ENCODE peak calls at places on chromosomes 16 and 17, in ten cellular contexts. A, I, C, Z, G, R, X, F, B and U are unnamed samples.
A peak's percentile ranks its signal among the peaks of the same experiment; 100 is the strongest.

GRCh38 chr17:36935681-36936454 is 1.4 kb upstream of the LHX1 start:
- DNase-seq in F (no peak), C (no peak), B (no peak), G (no peak), R (peak; percentile 80), Z (no peak), A (no peak), I (no peak), X (no peak), U (no peak)

GRCh38 chr17:37116802-37117201 is 168.0 kb downstream of the AATF start:
- DNase-seq in F (no peak), R (no peak), G (no peak), A (no peak), B (no peak), C (no peak), X (no peak), I (no peak), Z (no peak), U (no peak)

GRCh38 chr17:42284566-42284965 is 3.7 kb upstream of the STAT5A start:
- DNase-seq in X (peak; percentile 24), G (no peak), R (no peak), B (peak; percentile 57), F (no peak), A (peak; percentile 13), I (peak; percentile 33), C (no peak), Z (no peak), U (peak; percentile 20)

GRCh38 chr17:33522623-33523022 is 229.5 kb upstream of the ASIC2 start:
- DNase-seq in C (no peak), G (no peak), X (no peak), Z (no peak), F (no peak), A (no peak), I (no peak), B (no peak), R (no peak), U (no peak)

GRCh38 chr16:10087151-10087550 is 95.1 kb downstream of the GRIN2A start:
- DNase-seq in R (no peak), A (no peak), C (no peak), Z (no peak), B (no peak), G (no peak), X (no peak), I (no peak), F (no peak), U (no peak)

GRCh38 chr17:28940675-28941074 is 10.6 kb downstream of the PHF12 start:
- DNase-seq in F (no peak), C (no peak), I (no peak), B (no peak), G (no peak), R (no peak), Z (peak; percentile 58), X (no peak), A (no peak), U (no peak)

GRCh38 chr17:41486809-41487530 is 2.7 kb downstream of the KRT36 start:
- DNase-seq in F (no peak), A (no peak), I (no peak), Z (peak; percentile 66), R (no peak), B (no peak), C (peak; percentile 68), G (no peak), X (no peak), U (peak; percentile 49)

GRCh38 chr17:68182940-68183551 is 64.8 kb upstream of the AMZ2 start:
- DNase-seq in A (no peak), B (no peak), R (no peak), F (no peak), X (no peak), G (no peak), I (no peak), Z (no peak), C (peak; percentile 44), U (no peak)

GRCh38 chr16:72848759-72849664 is 198.9 kb downstream of the ZFHX3 start:
- DNase-seq in C (peak; percentile 85), G (peak; percentile 81), X (peak; percentile 96), Z (peak; percentile 75), I (peak; percentile 94), A (peak; percentile 87), F (no peak), R (peak; percentile 56), B (peak; percentile 81), U (peak; percentile 92)

GRCh38 chr16:72848045-72848410 is 199.9 kb downstream of the ZFHX3 start:
- DNase-seq in R (peak; percentile 26), A (no peak), B (no peak), G (no peak), I (no peak), X (no peak), F (no peak), Z (no peak), C (no peak), U (no peak)

GRCh38 chr16:72846594-72846993 is 201.3 kb downstream of the ZFHX3 start:
- DNase-seq in I (no peak), C (no peak), G (no peak), F (no peak), X (no peak), R (no peak), B (no peak), A (no peak), Z (no peak), U (no peak)

GRCh38 chr16:72845322-72846020 is 202.5 kb downstream of the ZFHX3 start:
- DNase-seq in F (no peak), C (no peak), A (no peak), G (no peak), R (no peak), X (no peak), I (no peak), Z (no peak), B (no peak), U (no peak)

DNA sequence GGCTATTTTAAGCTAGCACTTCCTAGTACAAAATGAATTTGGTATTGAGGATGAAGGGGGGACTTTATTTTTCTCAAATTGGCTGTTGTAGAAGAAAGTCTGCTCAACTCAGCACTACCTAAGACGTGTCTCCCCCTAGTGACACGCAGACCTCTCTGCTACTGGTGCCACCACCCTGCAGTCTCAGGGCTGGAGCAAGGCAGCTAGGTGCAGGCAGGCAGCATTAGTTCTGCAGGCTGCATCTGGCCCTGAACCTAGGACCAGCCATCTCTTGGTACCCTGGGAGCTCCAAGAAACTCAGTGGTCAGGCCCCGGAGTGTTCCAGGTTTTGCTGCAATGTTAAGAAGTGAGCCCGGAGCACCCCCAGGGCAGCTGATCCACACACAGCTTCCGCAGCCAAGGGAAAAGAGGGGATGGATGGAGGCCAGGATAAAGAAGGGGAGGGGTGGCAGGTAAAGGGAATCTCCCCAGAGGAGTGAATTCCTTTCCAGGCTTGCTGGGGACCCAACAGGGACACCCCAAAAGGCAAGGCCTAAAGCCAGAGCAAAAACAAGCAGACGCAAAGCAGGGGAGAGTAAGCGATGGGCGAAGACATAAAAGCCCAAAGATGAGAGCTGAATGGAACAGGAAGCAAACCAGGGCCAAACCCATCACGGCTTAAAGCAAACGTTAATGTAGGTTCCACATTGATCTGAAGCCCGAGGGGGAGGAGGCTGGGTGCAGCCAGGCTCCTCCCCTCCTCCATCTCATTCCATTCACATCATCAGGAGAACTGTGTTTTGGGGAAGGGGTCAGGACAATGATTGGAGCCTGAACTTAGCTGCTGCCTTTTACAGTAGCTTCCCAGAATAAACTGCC is 200.5 kb downstream of the ZFHX3 start:
- DNase-seq in Z (no peak), B (no peak), F (no peak), G (no peak), I (no peak), A (no peak), R (peak; percentile 63), X (no peak), C (no peak), U (no peak)
- TF ChIP-seq POLR2A in Z (no peak), B (no peak), F (no peak), G (no peak), I (no peak), A (no peak), R (no peak), X (no peak), C (no peak), U (no peak)

DNA sequence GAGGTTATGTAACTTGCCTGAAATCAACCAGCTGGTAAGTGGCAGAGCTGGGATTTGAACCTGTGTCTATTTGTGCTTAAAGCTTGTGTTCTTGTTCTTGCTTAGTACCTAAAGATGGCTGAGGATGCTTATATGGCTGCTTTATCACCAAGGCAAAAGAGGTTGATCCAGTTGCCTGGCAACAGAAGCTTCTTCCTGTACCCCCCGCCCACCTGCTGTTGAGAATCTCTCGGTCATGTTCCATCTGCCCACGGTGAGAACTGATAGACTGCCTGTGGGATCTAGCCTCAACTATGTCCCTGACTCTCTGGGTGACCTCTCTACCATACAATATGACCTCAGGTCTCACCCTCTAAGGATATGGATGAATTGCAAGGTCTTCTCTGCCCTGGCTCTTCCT is 60.7 kb downstream of the ABCC6 start:
- DNase-seq in G (no peak), B (no peak), R (no peak), A (no peak), I (no peak), X (no peak), Z (no peak), C (no peak), F (no peak), U (no peak)
- TF ChIP-seq EP300 in G (no peak), B (no peak), R (no peak), A (no peak), I (no peak), X (no peak), Z (no peak), C (no peak), F (no peak), U (no peak)

DNA sequence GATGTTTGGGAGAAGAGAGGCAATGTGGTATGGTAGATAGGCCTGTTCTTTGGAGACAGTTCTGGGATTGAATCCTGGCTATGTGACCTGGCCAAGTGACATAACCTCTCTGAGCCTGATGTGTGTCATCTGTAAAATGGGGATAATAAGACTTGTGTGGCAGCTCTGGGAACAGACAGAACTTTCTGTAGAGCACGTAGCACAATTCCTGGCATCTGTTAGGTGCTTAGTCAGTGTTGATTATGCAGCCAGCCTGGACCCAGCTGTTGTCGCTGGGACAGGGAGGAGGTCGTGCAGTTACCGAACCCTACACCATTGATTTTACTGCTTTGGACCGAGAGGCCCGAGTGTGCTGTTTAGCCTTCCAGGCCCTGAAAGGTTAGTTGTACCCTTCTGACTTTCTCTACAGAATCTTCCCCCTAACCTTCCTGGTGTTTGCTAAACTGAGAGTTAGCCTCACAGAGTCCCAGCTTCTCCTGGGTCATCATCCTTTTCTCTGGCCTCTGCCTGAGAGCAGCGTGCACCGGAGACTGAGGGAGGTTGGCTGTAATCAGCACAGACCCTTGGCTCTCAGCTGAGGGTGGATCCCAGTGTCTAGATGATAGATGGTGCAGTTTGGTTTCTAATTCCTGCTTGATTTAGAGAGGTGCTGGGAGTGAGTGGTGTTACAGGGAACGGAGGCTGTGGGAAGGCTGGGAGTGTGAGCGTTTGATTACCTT is 31.9 kb downstream of the MSI2 start:
- DNase-seq in X (no peak), G (no peak), Z (no peak), A (peak; percentile 53), B (no peak), C (no peak), F (no peak), R (no peak), I (no peak), U (no peak)
- H3K4me1 ChIP-seq in X (peaks cover 16% of the 10 kb centered on the region), G (no peaks in the 10 kb centered on the region), Z (no peaks in the 10 kb centered on the region), A (peaks cover 40% of the 10 kb centered on the region), B (peaks cover 8% of the 10 kb centered on the region), C (no peaks in the 10 kb centered on the region), F (peaks cover 16% of the 10 kb centered on the region), R (no peaks in the 10 kb centered on the region), I (peaks cover 26% of the 10 kb centered on the region), U (peaks cover 36% of the 10 kb centered on the region)

DNA sequence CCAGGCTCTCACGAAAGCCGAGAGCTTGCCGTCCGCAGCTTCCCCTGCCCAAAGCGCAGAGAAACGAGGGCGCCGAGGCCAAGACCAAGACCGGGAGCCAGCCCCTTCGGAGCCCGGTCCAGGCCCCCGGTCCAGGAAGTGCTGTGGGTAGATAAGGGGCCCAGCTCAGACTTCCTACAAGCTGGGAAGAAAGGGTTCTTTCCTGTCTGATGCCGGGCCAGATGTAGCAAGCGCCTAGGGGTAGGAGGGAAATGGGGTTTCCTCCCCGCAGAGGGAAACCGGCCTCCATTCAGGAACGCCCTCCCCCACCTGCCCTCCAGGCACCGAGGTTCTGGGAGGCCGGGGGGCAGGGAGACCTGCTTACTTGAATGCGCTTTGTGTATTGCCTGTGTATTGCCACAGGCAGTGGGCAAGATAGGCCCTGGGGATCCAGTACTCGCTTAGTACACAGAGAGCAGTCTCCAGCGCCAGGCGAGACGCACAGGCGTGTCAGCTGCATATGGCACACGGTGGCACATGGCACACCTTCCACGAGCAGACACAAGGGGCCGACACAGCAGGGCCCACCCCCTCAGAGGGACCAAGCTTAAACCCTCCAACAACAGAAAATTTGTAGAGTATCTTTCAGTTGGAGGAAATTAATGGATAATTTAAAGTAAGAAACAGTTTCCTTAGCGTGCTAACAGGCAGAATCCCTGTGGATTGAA is 1.0 kb upstream of the CYB561 start:
- DNase-seq in Z (peak; percentile 41), R (no peak), B (no peak), C (peak; percentile 56), G (no peak), X (no peak), F (no peak), A (no peak), I (no peak), U (peak; percentile 65)
- TF ChIP-seq POLR2A in Z (no peak), R (peak; percentile 11), B (no peak), C (no peak), G (no peak), X (no peak), F (peak; percentile 14), A (no peak), I (no peak), U (no peak)